ENCODE peak calls at places on chromosomes 5 and 9, in six cellular contexts. X, Q, U, R, O and N are unnamed samples.

GRCh38 chr5:32326216-32326772 is 13.6 kb upstream of the MTMR12 start:
- DNase-seq in X (peak; percentile 16), Q (no peak), U (no peak), R (peak; percentile 60), O (peak; percentile 68), N (no peak)

GRCh38 chr5:10451137-10451824 is 9.6 kb downstream of the ROPN1L start:
- DNase-seq in X (no peak), Q (no peak), U (no peak), R (no peak), O (no peak), N (no peak)

GRCh38 chr5:94908889-94909480 is 290.5 kb downstream of the SLF1 start:
- DNase-seq in X (peak; percentile 52), Q (no peak), U (no peak), R (peak; percentile 60), O (peak; percentile 37), N (no peak)

GRCh38 chr9:133518706-133519105 is 6.1 kb downstream of the MYMK start:
- DNase-seq in X (no peak), Q (no peak), U (no peak), R (no peak), O (no peak), N (no peak)

GRCh38 chr5:180557201-180557809 is 34.0 kb downstream of the SCGB3A1 start:
- DNase-seq in X (no peak), Q (no peak), U (no peak), R (no peak), O (peak; percentile 49), N (no peak)

GRCh38 chr9:34511160-34511513 is 11.7 kb downstream of the ENHO start:
- DNase-seq in X (no peak), Q (no peak), U (no peak), R (no peak), O (no peak), N (no peak)

GRCh38 chr5:54148858-54149257 is 161.5 kb downstream of the ARL15 start:
- DNase-seq in X (no peak), Q (no peak), U (no peak), R (peak; percentile 17), O (peak; percentile 11), N (no peak)

GRCh38 chr5:138732933-138733332 is 20.3 kb upstream of the CTNNA1 start:
- DNase-seq in X (no peak), Q (no peak), U (no peak), R (no peak), O (no peak), N (no peak)

GRCh38 chr9:4228606-4229005 is 71.3 kb downstream of the GLIS3 start:
- DNase-seq in X (peak; percentile 60), Q (no peak), U (no peak), R (peak; percentile 47), O (peak; percentile 59), N (no peak)

DNA sequence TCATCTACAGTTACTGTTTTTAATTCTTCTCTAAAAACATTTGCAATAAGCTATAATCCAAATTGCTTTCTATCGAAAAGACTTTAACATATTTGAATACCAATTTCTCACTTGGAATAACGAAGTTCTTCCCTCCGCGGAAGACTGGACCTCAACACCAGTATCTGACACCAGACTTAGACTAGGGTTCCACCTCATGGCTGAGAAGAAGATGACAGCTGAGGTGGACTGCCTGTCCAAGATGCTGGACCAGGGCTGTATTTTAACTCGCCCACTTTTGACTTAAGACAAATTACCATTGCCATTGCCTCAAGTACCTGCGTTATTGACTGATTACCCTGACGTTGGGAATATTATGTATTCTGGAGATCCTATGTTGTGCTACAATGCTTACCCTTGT is 34.1 kb downstream of the ZMAT2 start:
- DNase-seq in X (no peak), Q (no peak), U (peak; percentile 31), R (peak; percentile 21), O (no peak), N (no peak)
- TF ChIP-seq CTCF in X (peak; percentile 41), Q (peak; percentile 31), U (no peak), R (peak; percentile 33), O (peak; percentile 13), N (peak; percentile 30)

GRCh38 chr5:126603402-126603991 is 2.8 kb downstream of the PHAX start:
- DNase-seq in X (no peak), Q (no peak), U (no peak), R (no peak), O (no peak), N (no peak)
- H3K4me3 ChIP-seq in X (no peak overlapping the region), Q (no peak overlapping the region), U (no peak overlapping the region), R (no peak overlapping the region), O (no peak overlapping the region), N (no peak overlapping the region)

GRCh38 chr5:110784901-110785300 is 46.1 kb downstream of the SLC25A46 start:
- DNase-seq in X (no peak), Q (no peak), U (no peak), R (peak; percentile 61), O (peak; percentile 41), N (no peak)

GRCh38 chr5:110785356-110785755 is 46.5 kb downstream of the SLC25A46 start:
- DNase-seq in X (peak; percentile 31), Q (no peak), U (no peak), R (peak; percentile 97), O (peak; percentile 60), N (peak; percentile 62)

DNA sequence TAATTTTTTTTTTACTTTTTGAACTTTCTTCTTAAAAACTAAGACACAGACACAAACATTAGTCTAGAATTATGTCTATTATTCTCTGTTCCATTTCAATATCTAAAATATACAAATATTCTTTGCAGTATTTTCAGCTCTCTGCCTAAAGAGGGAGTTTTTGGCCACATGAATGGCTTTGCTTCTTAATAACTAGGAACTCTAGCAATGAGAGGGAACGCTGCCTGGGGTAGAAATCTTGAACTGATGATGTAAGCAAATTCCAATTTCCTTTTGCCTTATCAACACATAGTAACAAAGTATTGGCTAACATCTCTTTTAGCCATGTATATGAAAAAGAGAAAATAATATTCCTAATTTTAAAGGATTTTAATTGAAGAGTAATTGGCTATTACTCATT is 51.9 kb downstream of the SLC25A46 start:
- DNase-seq in X (peak; percentile 68), Q (no peak), U (no peak), R (peak; percentile 72), O (peak; percentile 82), N (peak; percentile 32)
- TF ChIP-seq CTCF in X (peak; percentile 42), Q (no peak), U (no peak), R (peak; percentile 51), O (peak; percentile 63), N (peak; percentile 38)

DNA sequence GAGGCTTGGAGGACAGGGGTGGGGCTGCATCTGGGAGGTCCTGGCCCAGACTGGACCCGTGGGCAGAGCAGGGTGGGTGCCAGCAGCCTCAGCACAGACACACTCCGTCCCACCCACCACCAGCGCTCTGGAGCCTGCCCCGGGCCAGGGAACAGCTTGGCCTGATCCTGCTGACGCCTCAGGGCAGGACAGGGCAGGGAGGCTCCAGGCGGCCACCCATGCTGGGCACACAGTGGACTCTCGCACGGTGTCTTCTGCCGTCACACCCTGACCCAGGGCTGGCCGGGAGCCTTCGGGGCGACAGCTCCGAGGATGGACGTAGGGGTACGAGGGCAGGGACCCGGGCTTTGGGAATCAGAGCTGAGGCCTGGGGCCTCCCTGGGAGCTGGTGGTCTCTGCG is 8.2 kb upstream of the PTGDS start:
- DNase-seq in X (no peak), Q (no peak), U (no peak), R (no peak), O (no peak), N (no peak)
- H3K4me3 ChIP-seq in X (no peak overlapping the region), Q (no peak overlapping the region), U (no peak overlapping the region), R (no peak overlapping the region), O (no peak overlapping the region), N (no peak overlapping the region)

GRCh38 chr5:11494340-11494739 is 409.9 kb downstream of the CTNND2 start:
- DNase-seq in X (no peak), Q (no peak), U (no peak), R (peak; percentile 14), O (no peak), N (no peak)
- TF ChIP-seq CTCF in X (peak; percentile 47), Q (no peak), U (no peak), R (peak; percentile 48), O (peak; percentile 45), N (no peak)

GRCh38 chr9:89635007-89635742 is 30.4 kb downstream of the GADD45G start:
- DNase-seq in X (peak; percentile 11), Q (no peak), U (peak; percentile 75), R (peak; percentile 76), O (peak; percentile 40), N (peak; percentile 25)
- H3K4me3 ChIP-seq in X (no peak overlapping the region), Q (no peak overlapping the region), U (no peak overlapping the region), R (no peak overlapping the region), O (no peak overlapping the region), N (no peak overlapping the region)

GRCh38 chr9:107172160-107172978 is 110.7 kb upstream of the RAD23B start:
- DNase-seq in X (peak; percentile 75), Q (peak; percentile 34), U (peak; percentile 81), R (peak; percentile 84), O (peak; percentile 78), N (peak; percentile 43)
- TF ChIP-seq CTCF in X (peak; percentile 92), Q (peak; percentile 91), U (peak; percentile 63), R (peak; percentile 97), O (peak; percentile 85), N (peak; percentile 84)

GRCh38 chr9:114098660-114099522 is at the start of gene KIF12:
- DNase-seq in X (no peak), Q (no peak), U (peak; percentile 91), R (no peak), O (no peak), N (no peak)

GRCh38 chr9:114096041-114096511 is 3.0 kb downstream of the KIF12 start:
- DNase-seq in X (no peak), Q (no peak), U (no peak), R (no peak), O (no peak), N (no peak)

GRCh38 chr9:114098021-114098659 is 952 bp downstream of the KIF12 start:
- DNase-seq in X (no peak), Q (no peak), U (peak; percentile 72), R (no peak), O (no peak), N (no peak)

GRCh38 chr9:114097613-114098020 is 1.5 kb downstream of the KIF12 start:
- DNase-seq in X (no peak), Q (no peak), U (peak; percentile 62), R (no peak), O (no peak), N (no peak)

GRCh38 chr9:114096866-114097612 is 2.1 kb downstream of the KIF12 start:
- DNase-seq in X (no peak), Q (no peak), U (no peak), R (no peak), O (no peak), N (no peak)
- H3K4me3 ChIP-seq in X (no peak overlapping the region), Q (no peak overlapping the region), U (peak overlapping the region; percentile 37), R (no peak overlapping the region), O (no peak overlapping the region), N (no peak overlapping the region)

DNA sequence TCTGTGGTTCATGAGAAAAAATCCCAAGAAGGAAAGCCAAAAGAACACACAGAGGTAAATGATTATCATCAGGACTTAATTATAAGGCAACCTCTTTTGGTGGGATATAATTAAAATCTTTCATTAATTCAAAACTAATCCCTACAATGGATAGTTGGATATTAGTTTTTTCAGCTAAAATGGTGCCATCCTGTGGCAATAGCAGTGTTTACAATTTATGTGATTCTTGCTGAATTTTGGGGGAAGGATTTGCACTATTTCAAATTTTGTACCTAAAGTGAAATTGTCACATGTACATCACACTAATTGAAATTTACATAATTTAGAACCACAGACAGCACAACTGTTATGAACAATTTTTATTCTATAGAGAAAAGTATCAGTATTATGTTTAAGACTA is 67.0 kb downstream of the CAST start:
- DNase-seq in X (no peak), Q (no peak), U (no peak), R (no peak), O (no peak), N (no peak)
- TF ChIP-seq CTCF in X (peak; percentile 5), Q (no peak), U (no peak), R (peak; percentile 43), O (peak; percentile 35), N (peak; percentile 38)